ENCODE peak calls at places on chromosomes 3 and 15, in five cellular contexts. One of them, this sample, is unnamed.

GRCh38 chr15:50881121-50882048 is 27.1 kb upstream of the AP4E1 start:
- DNase-seq in foreskin fibroblast: peak; percentile 21
- DNase-seq in CD4-positive, alpha-beta memory T cell: no peak
- DNase-seq in endothelial cell of umbilical vein: no peak
- DNase-seq in IMR-90: peak; percentile 19
- DNase-seq in this sample: no peak

GRCh38 chr3:37447732-37448131 is 273.4 kb upstream of the LRRFIP2 start:
- DNase-seq in foreskin fibroblast: no peak
- DNase-seq in CD4-positive, alpha-beta memory T cell: no peak
- DNase-seq in endothelial cell of umbilical vein: no peak
- DNase-seq in IMR-90: no peak
- DNase-seq in this sample: peak; percentile 52

GRCh38 chr15:80208758-80209734 is 43.0 kb downstream of the CTXND1 start:
- DNase-seq in foreskin fibroblast: no peak
- DNase-seq in CD4-positive, alpha-beta memory T cell: no peak
- DNase-seq in endothelial cell of umbilical vein: no peak
- DNase-seq in IMR-90: no peak
- DNase-seq in this sample: no peak

GRCh38 chr15:66799242-66799641 is 97.2 kb downstream of the SMAD6 start:
- DNase-seq in foreskin fibroblast: no peak
- DNase-seq in CD4-positive, alpha-beta memory T cell: no peak
- DNase-seq in endothelial cell of umbilical vein: no peak
- DNase-seq in IMR-90: no peak
- DNase-seq in this sample: peak; percentile 61

GRCh38 chr3:147939425-147940196 is 530.4 kb downstream of the ZIC1 start:
- DNase-seq in foreskin fibroblast: peak; percentile 43
- DNase-seq in CD4-positive, alpha-beta memory T cell: no peak
- DNase-seq in endothelial cell of umbilical vein: no peak
- DNase-seq in IMR-90: no peak
- DNase-seq in this sample: no peak

GRCh38 chr3:144018776-144019175 is 47.2 kb downstream of the DIPK2A start:
- DNase-seq in foreskin fibroblast: peak; percentile 92
- DNase-seq in CD4-positive, alpha-beta memory T cell: no peak
- DNase-seq in endothelial cell of umbilical vein: no peak
- DNase-seq in IMR-90: peak; percentile 94
- DNase-seq in this sample: peak; percentile 69

GRCh38 chr15:40093224-40093842 is 15.3 kb downstream of the BMF start:
- DNase-seq in foreskin fibroblast: peak; percentile 66
- DNase-seq in CD4-positive, alpha-beta memory T cell: no peak
- DNase-seq in endothelial cell of umbilical vein: no peak
- DNase-seq in IMR-90: peak; percentile 26
- DNase-seq in this sample: peak; percentile 26

GRCh38 chr15:33742286-33742685 is 226.0 kb upstream of the CHRM5 start:
- DNase-seq in foreskin fibroblast: no peak
- DNase-seq in CD4-positive, alpha-beta memory T cell: no peak
- DNase-seq in endothelial cell of umbilical vein: no peak
- DNase-seq in IMR-90: no peak
- DNase-seq in this sample: no peak

GRCh38 chr3:197494366-197495058 is 61.3 kb downstream of the BDH1 start:
- DNase-seq in foreskin fibroblast: no peak
- DNase-seq in CD4-positive, alpha-beta memory T cell: no peak
- DNase-seq in endothelial cell of umbilical vein: no peak
- DNase-seq in IMR-90: no peak
- DNase-seq in this sample: peak; percentile 91

GRCh38 chr3:127988770-127989518 is 63.3 kb upstream of the SEC61A1 start:
- DNase-seq in foreskin fibroblast: peak; percentile 37
- DNase-seq in CD4-positive, alpha-beta memory T cell: no peak
- DNase-seq in endothelial cell of umbilical vein: no peak
- DNase-seq in IMR-90: no peak
- DNase-seq in this sample: no peak

GRCh38 chr3:195703776-195704175 is 17.0 kb upstream of the MUC20 start:
- DNase-seq in foreskin fibroblast: no peak
- DNase-seq in CD4-positive, alpha-beta memory T cell: no peak
- DNase-seq in endothelial cell of umbilical vein: no peak
- DNase-seq in IMR-90: no peak
- DNase-seq in this sample: no peak

GRCh38 chr15:70826634-70827033 is 27.3 kb downstream of the LARP6 start:
- DNase-seq in foreskin fibroblast: peak; percentile 97
- DNase-seq in CD4-positive, alpha-beta memory T cell: no peak
- DNase-seq in endothelial cell of umbilical vein: peak; percentile 36
- DNase-seq in IMR-90: peak; percentile 74
- DNase-seq in this sample: peak; percentile 88

GRCh38 chr15:81235781-81236507 is 39.3 kb downstream of the IL16 start:
- DNase-seq in foreskin fibroblast: peak; percentile 88
- DNase-seq in CD4-positive, alpha-beta memory T cell: no peak
- DNase-seq in endothelial cell of umbilical vein: peak; percentile 14
- DNase-seq in IMR-90: peak; percentile 99
- DNase-seq in this sample: peak; percentile 84

GRCh38 chr3:152127058-152127457 is 141.7 kb upstream of the MBNL1 start:
- DNase-seq in foreskin fibroblast: no peak
- DNase-seq in CD4-positive, alpha-beta memory T cell: no peak
- DNase-seq in endothelial cell of umbilical vein: no peak
- DNase-seq in IMR-90: no peak
- DNase-seq in this sample: peak; percentile 27

GRCh38 chr3:161266731-161267150 is 45.6 kb downstream of the NMD3 start:
- DNase-seq in foreskin fibroblast: peak; percentile 84
- DNase-seq in CD4-positive, alpha-beta memory T cell: no peak
- DNase-seq in endothelial cell of umbilical vein: peak; percentile 87
- DNase-seq in IMR-90: peak; percentile 86
- DNase-seq in this sample: no peak

GRCh38 chr3:25910997-25911396 is 121.1 kb downstream of the OXSM start:
- DNase-seq in foreskin fibroblast: no peak
- DNase-seq in CD4-positive, alpha-beta memory T cell: no peak
- DNase-seq in endothelial cell of umbilical vein: peak; percentile 14
- DNase-seq in IMR-90: peak; percentile 48
- DNase-seq in this sample: no peak

GRCh38 chr3:61936344-61936937 is 375.1 kb downstream of the PTPRG start:
- DNase-seq in foreskin fibroblast: peak; percentile 58
- DNase-seq in CD4-positive, alpha-beta memory T cell: no peak
- DNase-seq in endothelial cell of umbilical vein: peak; percentile 39
- DNase-seq in IMR-90: peak; percentile 15
- DNase-seq in this sample: peak; percentile 46

GRCh38 chr3:148930785-148931184 is 60.6 kb upstream of the GYG1 start:
- DNase-seq in foreskin fibroblast: peak; percentile 72
- DNase-seq in CD4-positive, alpha-beta memory T cell: no peak
- DNase-seq in endothelial cell of umbilical vein: no peak
- DNase-seq in IMR-90: peak; percentile 80
- DNase-seq in this sample: peak; percentile 18

GRCh38 chr3:195160257-195160898 is 110.6 kb downstream of the XXYLT1 start:
- DNase-seq in foreskin fibroblast: peak; percentile 73
- DNase-seq in CD4-positive, alpha-beta memory T cell: no peak
- DNase-seq in endothelial cell of umbilical vein: peak; percentile 97
- DNase-seq in IMR-90: peak; percentile 79
- DNase-seq in this sample: peak; percentile 92

GRCh38 chr3:4888913-4889846 is 90.1 kb upstream of the BHLHE40 start:
- DNase-seq in foreskin fibroblast: no peak
- DNase-seq in CD4-positive, alpha-beta memory T cell: peak; percentile 49
- DNase-seq in endothelial cell of umbilical vein: no peak
- DNase-seq in IMR-90: no peak
- DNase-seq in this sample: no peak

GRCh38 chr3:122944671-122945151 is 82.9 kb downstream of the SEMA5B start:
- DNase-seq in foreskin fibroblast: no peak
- DNase-seq in CD4-positive, alpha-beta memory T cell: no peak
- DNase-seq in endothelial cell of umbilical vein: no peak
- DNase-seq in IMR-90: no peak
- DNase-seq in this sample: peak; percentile 86

GRCh38 chr15:66891776-66892175 is 173.6 kb upstream of the SMAD3 start:
- DNase-seq in foreskin fibroblast: no peak
- DNase-seq in CD4-positive, alpha-beta memory T cell: no peak
- DNase-seq in endothelial cell of umbilical vein: no peak
- DNase-seq in IMR-90: no peak
- DNase-seq in this sample: no peak

GRCh38 chr3:161443921-161444457 is 52.6 kb upstream of the OTOL1 start:
- DNase-seq in foreskin fibroblast: no peak
- DNase-seq in CD4-positive, alpha-beta memory T cell: no peak
- DNase-seq in endothelial cell of umbilical vein: no peak
- DNase-seq in IMR-90: no peak
- DNase-seq in this sample: no peak

GRCh38 chr15:50764331-50765201 is 940 bp downstream of the SPPL2A start:
- DNase-seq in foreskin fibroblast: peak; percentile 15
- DNase-seq in CD4-positive, alpha-beta memory T cell: no peak
- DNase-seq in endothelial cell of umbilical vein: peak; percentile 52
- DNase-seq in IMR-90: peak; percentile 27
- DNase-seq in this sample: peak; percentile 34

GRCh38 chr15:101453123-101454120 is 36.1 kb downstream of the PCSK6 start:
- DNase-seq in foreskin fibroblast: no peak
- DNase-seq in CD4-positive, alpha-beta memory T cell: no peak
- DNase-seq in endothelial cell of umbilical vein: no peak
- DNase-seq in IMR-90: no peak
- DNase-seq in this sample: no peak

GRCh38 chr3:127556565-127556964 is 34.0 kb downstream of the TPRA1 start:
- DNase-seq in foreskin fibroblast: no peak
- DNase-seq in CD4-positive, alpha-beta memory T cell: no peak
- DNase-seq in endothelial cell of umbilical vein: no peak
- DNase-seq in IMR-90: no peak
- DNase-seq in this sample: peak; percentile 44

GRCh38 chr3:72683068-72683467 is 165.2 kb downstream of the SHQ1 start:
- DNase-seq in foreskin fibroblast: no peak
- DNase-seq in CD4-positive, alpha-beta memory T cell: no peak
- DNase-seq in endothelial cell of umbilical vein: no peak
- DNase-seq in IMR-90: no peak
- DNase-seq in this sample: no peak

GRCh38 chr3:55481918-55482495 is 5.1 kb downstream of the WNT5A start:
- DNase-seq in foreskin fibroblast: peak; percentile 82
- DNase-seq in CD4-positive, alpha-beta memory T cell: no peak
- DNase-seq in endothelial cell of umbilical vein: no peak
- DNase-seq in IMR-90: peak; percentile 73
- DNase-seq in this sample: peak; percentile 82

GRCh38 chr15:36778516-36778915 is 199.1 kb downstream of the CDIN1 start:
- DNase-seq in foreskin fibroblast: peak; percentile 91
- DNase-seq in CD4-positive, alpha-beta memory T cell: no peak
- DNase-seq in endothelial cell of umbilical vein: no peak
- DNase-seq in IMR-90: peak; percentile 81
- DNase-seq in this sample: peak; percentile 62

GRCh38 chr3:59143447-59143846 is 93.6 kb upstream of the CFAP20DC start:
- DNase-seq in foreskin fibroblast: peak; percentile 14
- DNase-seq in CD4-positive, alpha-beta memory T cell: no peak
- DNase-seq in endothelial cell of umbilical vein: no peak
- DNase-seq in IMR-90: no peak
- DNase-seq in this sample: no peak

GRCh38 chr3:16064660-16065414 is 109.6 kb upstream of the GALNT15 start:
- DNase-seq in foreskin fibroblast: peak; percentile 96
- DNase-seq in CD4-positive, alpha-beta memory T cell: no peak
- DNase-seq in endothelial cell of umbilical vein: peak; percentile 67
- DNase-seq in IMR-90: peak; percentile 97
- DNase-seq in this sample: no peak

GRCh38 chr3:53274938-53275666 is 19.3 kb upstream of the TKT start:
- DNase-seq in foreskin fibroblast: no peak
- DNase-seq in CD4-positive, alpha-beta memory T cell: no peak
- DNase-seq in endothelial cell of umbilical vein: no peak
- DNase-seq in IMR-90: no peak
- DNase-seq in this sample: no peak

GRCh38 chr3:53273271-53273670 is 17.4 kb upstream of the TKT start:
- DNase-seq in foreskin fibroblast: no peak
- DNase-seq in CD4-positive, alpha-beta memory T cell: no peak
- DNase-seq in endothelial cell of umbilical vein: no peak
- DNase-seq in IMR-90: no peak
- DNase-seq in this sample: no peak

GRCh38 chr3:53264718-53265117 is 8.9 kb upstream of the TKT start:
- DNase-seq in foreskin fibroblast: no peak
- DNase-seq in CD4-positive, alpha-beta memory T cell: no peak
- DNase-seq in endothelial cell of umbilical vein: no peak
- DNase-seq in IMR-90: no peak
- DNase-seq in this sample: no peak

GRCh38 chr3:53267766-53268165 is 11.9 kb upstream of the TKT start:
- DNase-seq in foreskin fibroblast: no peak
- DNase-seq in CD4-positive, alpha-beta memory T cell: no peak
- DNase-seq in endothelial cell of umbilical vein: no peak
- DNase-seq in IMR-90: no peak
- DNase-seq in this sample: no peak

GRCh38 chr3:53269888-53270880 is 14.4 kb upstream of the TKT start:
- DNase-seq in foreskin fibroblast: peak; percentile 98
- DNase-seq in CD4-positive, alpha-beta memory T cell: no peak
- DNase-seq in endothelial cell of umbilical vein: peak; percentile 90
- DNase-seq in IMR-90: peak; percentile 98
- DNase-seq in this sample: peak; percentile 97
- H3K4me3 ChIP-seq in foreskin fibroblast: no peak overlapping the region
- H3K4me3 ChIP-seq in CD4-positive, alpha-beta memory T cell: no peak overlapping the region
- H3K4me3 ChIP-seq in endothelial cell of umbilical vein: no peak overlapping the region
- H3K4me3 ChIP-seq in IMR-90: no peak overlapping the region
- H3K4me3 ChIP-seq in this sample: no peak overlapping the region

GRCh38 chr15:38650384-38650783 is 85.8 kb upstream of the RASGRP1 start:
- DNase-seq in foreskin fibroblast: no peak
- DNase-seq in CD4-positive, alpha-beta memory T cell: no peak
- DNase-seq in endothelial cell of umbilical vein: no peak
- DNase-seq in IMR-90: no peak
- DNase-seq in this sample: no peak

GRCh38 chr15:38650936-38651327 is 86.3 kb upstream of the RASGRP1 start:
- DNase-seq in foreskin fibroblast: no peak
- DNase-seq in CD4-positive, alpha-beta memory T cell: no peak
- DNase-seq in endothelial cell of umbilical vein: no peak
- DNase-seq in IMR-90: no peak
- DNase-seq in this sample: no peak

GRCh38 chr15:38651328-38652038 is 86.9 kb upstream of the RASGRP1 start:
- DNase-seq in foreskin fibroblast: no peak
- DNase-seq in CD4-positive, alpha-beta memory T cell: peak; percentile 81
- DNase-seq in endothelial cell of umbilical vein: no peak
- DNase-seq in IMR-90: no peak
- DNase-seq in this sample: no peak

GRCh38 chr15:38652998-38653397 is 88.4 kb upstream of the RASGRP1 start:
- DNase-seq in foreskin fibroblast: no peak
- DNase-seq in CD4-positive, alpha-beta memory T cell: peak; percentile 92
- DNase-seq in endothelial cell of umbilical vein: no peak
- DNase-seq in IMR-90: no peak
- DNase-seq in this sample: no peak

GRCh38 chr15:38652183-38652794 is 87.7 kb upstream of the RASGRP1 start:
- DNase-seq in foreskin fibroblast: no peak
- DNase-seq in CD4-positive, alpha-beta memory T cell: no peak
- DNase-seq in endothelial cell of umbilical vein: no peak
- DNase-seq in IMR-90: no peak
- DNase-seq in this sample: no peak
- H3K4me3 ChIP-seq in foreskin fibroblast: no peak overlapping the region
- H3K4me3 ChIP-seq in CD4-positive, alpha-beta memory T cell: peak overlapping the region; percentile 37
- H3K4me3 ChIP-seq in endothelial cell of umbilical vein: no peak overlapping the region
- H3K4me3 ChIP-seq in IMR-90: no peak overlapping the region
- H3K4me3 ChIP-seq in this sample: no peak overlapping the region

GRCh38 chr15:83282141-83282540 is 2.3 kb downstream of the BNC1 start:
- DNase-seq in foreskin fibroblast: no peak
- DNase-seq in CD4-positive, alpha-beta memory T cell: no peak
- DNase-seq in endothelial cell of umbilical vein: no peak
- DNase-seq in IMR-90: no peak
- DNase-seq in this sample: no peak
- H3K4me3 ChIP-seq in foreskin fibroblast: no peak overlapping the region
- H3K4me3 ChIP-seq in CD4-positive, alpha-beta memory T cell: no peak overlapping the region
- H3K4me3 ChIP-seq in endothelial cell of umbilical vein: no peak overlapping the region
- H3K4me3 ChIP-seq in IMR-90: no peak overlapping the region
- H3K4me3 ChIP-seq in this sample: no peak overlapping the region

GRCh38 chr3:33773627-33774026 is 24.8 kb upstream of the PDCD6IP start:
- DNase-seq in foreskin fibroblast: peak; percentile 71
- DNase-seq in CD4-positive, alpha-beta memory T cell: no peak
- DNase-seq in endothelial cell of umbilical vein: no peak
- DNase-seq in IMR-90: no peak
- DNase-seq in this sample: no peak
- H3K4me3 ChIP-seq in foreskin fibroblast: no peak overlapping the region
- H3K4me3 ChIP-seq in CD4-positive, alpha-beta memory T cell: no peak overlapping the region
- H3K4me3 ChIP-seq in endothelial cell of umbilical vein: no peak overlapping the region
- H3K4me3 ChIP-seq in IMR-90: no peak overlapping the region
- H3K4me3 ChIP-seq in this sample: no peak overlapping the region